ENCODE peak calls at places on chromosomes 4 and X, in nine cellular contexts. H, J, A, T, L, D, S, Z and K are unnamed samples.

GRCh38 chr4:84796388-84796787 is 170.1 kb downstream of the WDFY3 start:
- DNase-seq in H (no peak), J (peak), A (no peak), T (no peak), L (no peak), D (no peak), S (no peak), Z (no peak), K (no peak)

GRCh38 chr4:3389186-3389878 is 52.4 kb upstream of the HGFAC start:
- DNase-seq in H (no peak), J (no peak), A (no peak), T (no peak), L (no peak), D (no peak), S (no peak), Z (no peak), K (no peak)

GRCh38 chr4:151389316-151389715 is 19.7 kb upstream of the FHIP1A start:
- DNase-seq in H (no peak), J (no peak), A (no peak), T (no peak), L (peak), D (no peak), S (no peak), Z (peak), K (no peak)

GRCh38 chrX:69082753-69083150 is 82.5 kb downstream of the PJA1 start:
- DNase-seq in H (no peak), J (no peak), A (no peak), T (no peak), L (no peak), D (no peak), S (no peak), Z (no peak), K (no peak)

GRCh38 chr4:108172231-108172779 is 3.6 kb upstream of the LEF1 start:
- DNase-seq in H (peak), J (no peak), A (no peak), T (peak), L (peak), D (no peak), S (no peak), Z (no peak), K (peak)

GRCh38 chrX:13898603-13899002 is 81.7 kb upstream of the GPM6B start:
- DNase-seq in H (no peak), J (no peak), A (no peak), T (no peak), L (no peak), D (no peak), S (no peak), Z (no peak), K (no peak)

GRCh38 chr4:109994415-109994827 is 81.7 kb downstream of the EGF start:
- DNase-seq in H (peak), J (no peak), A (no peak), T (no peak), L (no peak), D (no peak), S (no peak), Z (no peak), K (no peak)

GRCh38 chr4:90403781-90404180 is 276.6 kb downstream of the CCSER1 start:
- DNase-seq in H (no peak), J (peak), A (no peak), T (no peak), L (no peak), D (no peak), S (no peak), Z (no peak), K (no peak)

GRCh38 chrX:134738986-134739744 is 80.9 kb upstream of the PLAC1 start:
- DNase-seq in H (no peak), J (no peak), A (no peak), T (no peak), L (no peak), D (no peak), S (no peak), Z (no peak), K (no peak)

GRCh38 chr4:172850838-172851237 is 317.8 kb upstream of the GALNT7 start:
- DNase-seq in H (no peak), J (peak), A (peak), T (no peak), L (peak), D (no peak), S (no peak), Z (peak), K (no peak)

GRCh38 chr4:152936446-152937279 is 540 bp downstream of the FHDC1 start:
- DNase-seq in H (peak), J (no peak), A (no peak), T (peak), L (no peak), D (no peak), S (peak), Z (peak), K (no peak)

GRCh38 chrX:96464880-96465558 is 219.6 kb upstream of the DIAPH2 start:
- DNase-seq in H (no peak), J (no peak), A (no peak), T (no peak), L (no peak), D (no peak), S (no peak), Z (no peak), K (no peak)

GRCh38 chr4:5976431-5976830 is 41.8 kb downstream of the C4orf50 start:
- DNase-seq in H (no peak), J (no peak), A (no peak), T (no peak), L (no peak), D (no peak), S (no peak), Z (no peak), K (no peak)

GRCh38 chr4:4578981-4579380 is 37.1 kb upstream of the STX18 start:
- DNase-seq in H (no peak), J (no peak), A (no peak), T (peak), L (no peak), D (no peak), S (no peak), Z (no peak), K (no peak)

GRCh38 chr4:1237981-1238675 is 10.8 kb downstream of the CTBP1 start:
- DNase-seq in H (no peak), J (no peak), A (no peak), T (no peak), L (no peak), D (no peak), S (peak), Z (no peak), K (no peak)

GRCh38 chr4:139768913-139769312 is 103.3 kb downstream of the MGST2 start:
- DNase-seq in H (peak), J (no peak), A (no peak), T (no peak), L (no peak), D (no peak), S (no peak), Z (no peak), K (no peak)

GRCh38 chr4:89640620-89641366 is 196.2 kb downstream of the SNCA start:
- DNase-seq in H (no peak), J (peak), A (peak), T (peak), L (peak), D (no peak), S (peak), Z (peak), K (peak)

GRCh38 chrX:155071694-155072215 is 447 bp downstream of the BRCC3 start:
- DNase-seq in H (peak), J (no peak), A (no peak), T (peak), L (no peak), D (no peak), S (no peak), Z (no peak), K (no peak)

GRCh38 chrX:45142185-45142584 is 58.5 kb downstream of the DIPK2B start:
- DNase-seq in H (no peak), J (no peak), A (no peak), T (no peak), L (no peak), D (no peak), S (no peak), Z (peak), K (no peak)

GRCh38 chr4:117796677-117797076 is 237.6 kb upstream of the NDST3 start:
- DNase-seq in H (no peak), J (no peak), A (no peak), T (no peak), L (no peak), D (no peak), S (no peak), Z (no peak), K (no peak)

GRCh38 chrX:2583194-2584162 is 82.7 kb upstream of the DHRSX start:
- DNase-seq in H (no peak), J (no peak), A (no peak), T (no peak), L (no peak), D (no peak), S (no peak), Z (no peak), K (no peak)

GRCh38 chr4:127309360-127310095 is 323.2 kb upstream of the INTU start:
- DNase-seq in H (no peak), J (peak), A (no peak), T (no peak), L (no peak), D (no peak), S (no peak), Z (peak), K (no peak)

GRCh38 chr4:6761540-6762243 is 20.8 kb upstream of the KIAA0232 start:
- DNase-seq in H (no peak), J (no peak), A (no peak), T (no peak), L (no peak), D (no peak), S (no peak), Z (no peak), K (peak)

GRCh38 chr4:89860971-89861370 is 24.0 kb upstream of the SNCA start:
- DNase-seq in H (no peak), J (no peak), A (no peak), T (no peak), L (no peak), D (no peak), S (no peak), Z (no peak), K (no peak)

GRCh38 chrX:36357855-36358254 is 438.3 kb downstream of the CFAP47 start:
- DNase-seq in H (no peak), J (no peak), A (no peak), T (no peak), L (no peak), D (no peak), S (no peak), Z (no peak), K (no peak)

GRCh38 chr4:39427477-39428119 is 20.9 kb downstream of the KLB start:
- DNase-seq in H (no peak), J (no peak), A (no peak), T (no peak), L (no peak), D (no peak), S (no peak), Z (no peak), K (no peak)

GRCh38 chr4:23934223-23934622 is 44.4 kb upstream of the PPARGC1A start:
- DNase-seq in H (no peak), J (no peak), A (no peak), T (no peak), L (no peak), D (no peak), S (no peak), Z (no peak), K (no peak)

GRCh38 chrX:70592091-70592490 is 147.5 kb downstream of the DLG3 start:
- DNase-seq in H (no peak), J (peak), A (peak), T (no peak), L (peak), D (no peak), S (no peak), Z (peak), K (no peak)

GRCh38 chr4:88960576-88960975 is 96.4 kb downstream of the FAM13A start:
- DNase-seq in H (no peak), J (no peak), A (peak), T (no peak), L (no peak), D (no peak), S (no peak), Z (no peak), K (no peak)

GRCh38 chrX:16719334-16720084 is at the start of gene SYAP1:
- DNase-seq in H (peak), J (peak), A (peak), T (peak), L (peak), D (peak), S (peak), Z (peak), K (peak)

GRCh38 chrX:23742174-23742692 is 843 bp downstream of the ACOT9 start:
- DNase-seq in H (peak), J (peak), A (peak), T (peak), L (peak), D (no peak), S (peak), Z (peak), K (no peak)

GRCh38 chr4:60216752-60217151 is 983.4 kb upstream of the ADGRL3 start:
- DNase-seq in H (no peak), J (peak), A (peak), T (no peak), L (peak), D (no peak), S (no peak), Z (no peak), K (no peak)

GRCh38 chr4:24856586-24856985 is 56.3 kb downstream of the CCDC149 start:
- DNase-seq in H (peak), J (peak), A (peak), T (no peak), L (peak), D (no peak), S (no peak), Z (peak), K (no peak)

GRCh38 chr4:1794809-1795303 is 1.8 kb downstream of the FGFR3 start:
- DNase-seq in H (no peak), J (no peak), A (no peak), T (no peak), L (no peak), D (no peak), S (no peak), Z (no peak), K (no peak)

GRCh38 chr4:152990471-152991131 is 54.5 kb downstream of the FHDC1 start:
- DNase-seq in H (no peak), J (no peak), A (no peak), T (no peak), L (no peak), D (no peak), S (no peak), Z (no peak), K (no peak)

GRCh38 chrX:81120936-81121351 is 80.8 kb downstream of the HMGN5 start:
- DNase-seq in H (peak), J (peak), A (peak), T (peak), L (peak), D (peak), S (peak), Z (peak), K (peak)

GRCh38 chrX:71941771-71942170 is 31.1 kb downstream of the NHSL2 start:
- DNase-seq in H (no peak), J (peak), A (peak), T (no peak), L (peak), D (no peak), S (no peak), Z (peak), K (no peak)

GRCh38 chr4:80266902-80267380 is 477 bp downstream of the FGF5 start:
- DNase-seq in H (no peak), J (peak), A (peak), T (peak), L (peak), D (no peak), S (no peak), Z (peak), K (no peak)

GRCh38 chr4:83831588-83831987 is 295.7 kb downstream of the GPAT3 start:
- DNase-seq in H (no peak), J (no peak), A (no peak), T (no peak), L (no peak), D (no peak), S (no peak), Z (peak), K (no peak)

DNA sequence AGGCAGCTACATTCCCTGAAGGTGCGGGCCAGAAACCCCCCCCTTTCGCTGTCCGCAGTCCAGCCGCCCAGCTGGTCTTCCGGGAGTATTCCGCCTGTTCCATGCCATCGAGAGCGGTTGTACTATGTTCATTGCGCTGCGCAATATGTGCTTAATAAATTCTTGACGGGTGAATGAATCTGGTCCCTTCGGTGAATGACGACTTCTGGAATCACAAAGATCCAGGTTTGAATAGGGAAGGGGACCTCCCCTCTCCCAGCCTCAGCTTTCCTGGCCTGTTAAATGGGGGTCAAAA is 777 bp upstream of the TFE3 start:
- DNase-seq in H (no peak), J (no peak), A (no peak), T (no peak), L (no peak), D (no peak), S (no peak), Z (no peak), K (no peak)
- TF ChIP-seq CTCF in H (no peak), J (no peak), A (no peak), T (no peak), L (no peak), D (no peak), S (no peak), Z (no peak), K (no peak)

DNA sequence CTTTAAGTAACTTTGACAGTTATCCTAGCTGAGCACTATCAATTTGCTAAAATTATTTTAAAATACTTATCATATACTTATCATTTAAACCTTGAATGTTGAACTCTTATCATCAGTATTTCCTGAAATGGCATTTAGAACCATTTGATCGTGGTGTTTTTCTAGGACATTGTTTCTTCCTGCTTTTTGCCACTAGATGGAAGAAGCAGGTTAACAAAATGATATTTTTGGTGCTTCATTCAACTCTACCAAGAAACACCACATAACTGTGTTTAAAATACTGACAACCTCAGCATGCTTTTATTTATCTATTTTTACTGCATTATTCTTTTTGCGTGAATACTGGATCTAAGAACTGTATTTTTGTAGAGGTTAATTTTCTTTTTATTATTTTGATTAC is 44.6 kb downstream of the C4orf33 start:
- DNase-seq in H (no peak), J (peak), A (peak), T (no peak), L (peak), D (no peak), S (no peak), Z (no peak), K (no peak)
- TF ChIP-seq CTCF in H (no peak), J (peak), A (peak), T (no peak), L (no peak), D (no peak), S (no peak), Z (no peak), K (no peak)

DNA sequence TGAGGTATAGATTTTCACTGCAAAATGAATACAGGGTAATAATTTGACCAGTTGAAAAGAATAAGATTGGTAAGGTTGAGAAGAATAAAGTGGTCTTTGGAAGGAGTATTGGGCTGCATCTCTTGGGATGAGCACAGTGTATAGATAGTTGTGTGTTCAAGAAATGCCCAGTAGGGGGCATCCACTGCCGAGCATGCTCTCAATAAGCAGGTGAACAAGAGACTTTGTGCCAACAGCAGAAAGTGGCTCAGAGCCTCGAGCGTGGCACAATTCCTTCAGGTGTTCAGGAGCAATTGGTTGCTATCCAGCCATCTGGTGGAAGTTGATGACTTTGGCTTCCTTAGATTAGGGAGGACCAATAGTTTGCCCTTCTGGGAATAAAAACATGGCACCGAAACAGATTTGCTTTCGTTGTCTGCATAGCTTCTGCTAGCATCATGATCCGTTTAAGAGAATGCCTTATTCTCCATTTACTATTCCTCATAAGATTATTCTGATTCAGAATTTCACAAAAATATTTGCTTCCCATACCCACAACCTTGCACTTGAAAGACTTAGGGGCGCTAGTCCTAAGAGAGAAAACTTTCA is 258.1 kb upstream of the NEIL3 start:
- DNase-seq in H (peak), J (peak), A (peak), T (peak), L (peak), D (no peak), S (no peak), Z (no peak), K (no peak)
- TF ChIP-seq CTCF in H (peak), J (peak), A (peak), T (peak), L (peak), D (peak), S (peak), Z (peak), K (no peak)

GRCh38 chr4:16505726-16506125 is 279.5 kb upstream of the TAPT1 start:
- DNase-seq in H (no peak), J (no peak), A (peak), T (peak), L (peak), D (no peak), S (no peak), Z (peak), K (no peak)
- TF ChIP-seq CTCF in H (no peak), J (peak), A (peak), T (peak), L (peak), D (no peak), S (no peak), Z (peak), K (no peak)

GRCh38 chr4:118813561-118813960 is 22.4 kb downstream of the SEC24D start:
- DNase-seq in H (no peak), J (no peak), A (no peak), T (no peak), L (no peak), D (no peak), S (no peak), Z (no peak), K (no peak)

GRCh38 chr4:118814901-118815300 is 21.0 kb downstream of the SEC24D start:
- DNase-seq in H (no peak), J (no peak), A (no peak), T (no peak), L (no peak), D (no peak), S (no peak), Z (no peak), K (no peak)

GRCh38 chr4:118816538-118817177 is 19.3 kb downstream of the SEC24D start:
- DNase-seq in H (no peak), J (peak), A (peak), T (no peak), L (peak), D (no peak), S (no peak), Z (peak), K (no peak)

GRCh38 chr4:118814054-118814453 is 21.9 kb downstream of the SEC24D start:
- DNase-seq in H (no peak), J (no peak), A (no peak), T (no peak), L (no peak), D (no peak), S (no peak), Z (no peak), K (no peak)

DNA sequence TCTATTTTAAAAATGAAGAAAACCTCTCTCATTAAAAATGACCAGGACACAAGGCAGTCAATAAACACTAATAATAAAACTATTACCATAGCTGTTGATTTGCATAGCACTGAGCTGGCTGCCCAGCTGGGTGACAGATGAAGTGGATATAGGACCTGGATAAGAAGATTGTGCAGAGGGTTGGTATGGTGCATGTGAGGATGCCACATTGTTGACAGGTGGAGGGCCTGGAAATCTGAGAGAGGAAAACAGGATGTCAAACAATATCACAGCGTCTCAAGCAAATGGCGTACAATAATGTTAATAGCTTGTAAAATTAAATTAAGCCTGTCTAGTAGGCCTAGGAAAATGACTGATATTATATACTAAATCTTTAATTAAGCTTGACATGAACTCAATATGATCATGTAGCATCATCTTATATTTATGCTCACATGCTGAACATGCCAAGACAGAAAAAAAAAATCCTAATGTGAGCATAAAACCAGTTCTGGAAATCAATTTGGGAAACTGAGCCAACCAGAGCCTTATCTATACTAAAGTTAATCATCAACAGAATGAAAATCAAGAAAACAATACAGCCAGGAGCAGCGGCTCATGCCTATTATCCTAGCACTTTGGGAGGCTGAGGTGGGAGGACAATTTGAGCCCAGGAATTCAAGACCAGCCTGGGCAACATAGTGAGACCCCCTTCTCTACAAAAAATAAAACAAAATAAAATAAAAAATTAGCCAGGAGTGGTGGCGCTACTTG is 18.6 kb downstream of the SEC24D start:
- DNase-seq in H (no peak), J (no peak), A (no peak), T (no peak), L (no peak), D (no peak), S (no peak), Z (no peak), K (no peak)
- TF ChIP-seq CTCF in H (no peak), J (no peak), A (no peak), T (no peak), L (no peak), D (no peak), S (no peak), Z (no peak), K (no peak)